ENCODE peak calls at places on chromosomes 12 and 14, in nine cellular contexts. One of them, this sample, is unnamed.

GRCh38 chr12:19700969-19701368 is 261.7 kb downstream of the AEBP2 start:
- DNase-seq in CD4-positive, CD25-positive, alpha-beta regulatory T cell: no peak
- DNase-seq in NCI-H748 treated with DMSO at 0.1 percent for 48 hours: no peak
- DNase-seq in GM12865: no peak
- DNase-seq in NCI-H187 treated with DMSO at 0.1 percent for 48 hours: no peak
- DNase-seq in AG09319: no peak
- DNase-seq in right cardiac atrium: no peak
- DNase-seq in IMR-90: no peak
- DNase-seq in mesenteric fat pad: no peak
- DNase-seq in this sample: no peak

GRCh38 chr12:28089363-28089762 is 100.9 kb upstream of the CCDC91 start:
- DNase-seq in CD4-positive, CD25-positive, alpha-beta regulatory T cell: no peak
- DNase-seq in NCI-H748 treated with DMSO at 0.1 percent for 48 hours: no peak
- DNase-seq in GM12865: no peak
- DNase-seq in NCI-H187 treated with DMSO at 0.1 percent for 48 hours: no peak
- DNase-seq in AG09319: no peak
- DNase-seq in right cardiac atrium: no peak
- DNase-seq in IMR-90: peak
- DNase-seq in mesenteric fat pad: no peak
- DNase-seq in this sample: no peak

GRCh38 chr14:74941676-74942097 is 13.7 kb downstream of the PGF start:
- DNase-seq in CD4-positive, CD25-positive, alpha-beta regulatory T cell: peak
- DNase-seq in NCI-H748 treated with DMSO at 0.1 percent for 48 hours: no peak
- DNase-seq in GM12865: peak
- DNase-seq in NCI-H187 treated with DMSO at 0.1 percent for 48 hours: no peak
- DNase-seq in AG09319: no peak
- DNase-seq in right cardiac atrium: peak
- DNase-seq in IMR-90: peak
- DNase-seq in mesenteric fat pad: no peak
- DNase-seq in this sample: no peak

GRCh38 chr14:79352026-79352425 is 859.3 kb downstream of the DIO2 start:
- DNase-seq in CD4-positive, CD25-positive, alpha-beta regulatory T cell: no peak
- DNase-seq in NCI-H748 treated with DMSO at 0.1 percent for 48 hours: no peak
- DNase-seq in GM12865: no peak
- DNase-seq in NCI-H187 treated with DMSO at 0.1 percent for 48 hours: no peak
- DNase-seq in AG09319: no peak
- DNase-seq in right cardiac atrium: no peak
- DNase-seq in IMR-90: peak
- DNase-seq in mesenteric fat pad: no peak
- DNase-seq in this sample: no peak

GRCh38 chr12:106722854-106723253 is 51.6 kb upstream of the RIC8B start:
- DNase-seq in CD4-positive, CD25-positive, alpha-beta regulatory T cell: no peak
- DNase-seq in NCI-H748 treated with DMSO at 0.1 percent for 48 hours: no peak
- DNase-seq in GM12865: no peak
- DNase-seq in NCI-H187 treated with DMSO at 0.1 percent for 48 hours: no peak
- DNase-seq in AG09319: no peak
- DNase-seq in right cardiac atrium: no peak
- DNase-seq in IMR-90: no peak
- DNase-seq in mesenteric fat pad: no peak
- DNase-seq in this sample: no peak

GRCh38 chr12:75977952-75978671 is 53.5 kb downstream of the PHLDA1 start:
- DNase-seq in CD4-positive, CD25-positive, alpha-beta regulatory T cell: peak
- DNase-seq in NCI-H748 treated with DMSO at 0.1 percent for 48 hours: no peak
- DNase-seq in GM12865: peak
- DNase-seq in NCI-H187 treated with DMSO at 0.1 percent for 48 hours: no peak
- DNase-seq in AG09319: peak
- DNase-seq in right cardiac atrium: peak
- DNase-seq in IMR-90: peak
- DNase-seq in mesenteric fat pad: no peak
- DNase-seq in this sample: peak

GRCh38 chr14:21227981-21228380 is 41.3 kb downstream of the HNRNPC start:
- DNase-seq in CD4-positive, CD25-positive, alpha-beta regulatory T cell: no peak
- DNase-seq in NCI-H748 treated with DMSO at 0.1 percent for 48 hours: no peak
- DNase-seq in GM12865: no peak
- DNase-seq in NCI-H187 treated with DMSO at 0.1 percent for 48 hours: no peak
- DNase-seq in AG09319: no peak
- DNase-seq in right cardiac atrium: no peak
- DNase-seq in IMR-90: no peak
- DNase-seq in mesenteric fat pad: no peak
- DNase-seq in this sample: no peak

GRCh38 chr12:21439347-21439746 is 1.9 kb downstream of the PYROXD1 start:
- DNase-seq in CD4-positive, CD25-positive, alpha-beta regulatory T cell: no peak
- DNase-seq in NCI-H748 treated with DMSO at 0.1 percent for 48 hours: no peak
- DNase-seq in GM12865: no peak
- DNase-seq in NCI-H187 treated with DMSO at 0.1 percent for 48 hours: no peak
- DNase-seq in AG09319: no peak
- DNase-seq in right cardiac atrium: no peak
- DNase-seq in IMR-90: no peak
- DNase-seq in mesenteric fat pad: no peak
- DNase-seq in this sample: no peak

GRCh38 chr14:105271224-105271890 is 23.0 kb downstream of the BTBD6 start:
- DNase-seq in CD4-positive, CD25-positive, alpha-beta regulatory T cell: no peak
- DNase-seq in NCI-H748 treated with DMSO at 0.1 percent for 48 hours: no peak
- DNase-seq in GM12865: no peak
- DNase-seq in NCI-H187 treated with DMSO at 0.1 percent for 48 hours: no peak
- DNase-seq in AG09319: no peak
- DNase-seq in right cardiac atrium: no peak
- DNase-seq in IMR-90: no peak
- DNase-seq in mesenteric fat pad: no peak
- DNase-seq in this sample: no peak

GRCh38 chr12:62785941-62786559 is 148.9 kb downstream of the PPM1H start:
- DNase-seq in CD4-positive, CD25-positive, alpha-beta regulatory T cell: no peak
- DNase-seq in NCI-H748 treated with DMSO at 0.1 percent for 48 hours: no peak
- DNase-seq in GM12865: peak
- DNase-seq in NCI-H187 treated with DMSO at 0.1 percent for 48 hours: no peak
- DNase-seq in AG09319: no peak
- DNase-seq in right cardiac atrium: peak
- DNase-seq in IMR-90: peak
- DNase-seq in mesenteric fat pad: no peak
- DNase-seq in this sample: no peak

GRCh38 chr12:115233891-115234543 is 550.0 kb upstream of the TBX3 start:
- DNase-seq in CD4-positive, CD25-positive, alpha-beta regulatory T cell: no peak
- DNase-seq in NCI-H748 treated with DMSO at 0.1 percent for 48 hours: no peak
- DNase-seq in GM12865: no peak
- DNase-seq in NCI-H187 treated with DMSO at 0.1 percent for 48 hours: no peak
- DNase-seq in AG09319: no peak
- DNase-seq in right cardiac atrium: no peak
- DNase-seq in IMR-90: no peak
- DNase-seq in mesenteric fat pad: no peak
- DNase-seq in this sample: no peak

GRCh38 chr12:94704452-94704871 is 54.1 kb upstream of the TMCC3 start:
- DNase-seq in CD4-positive, CD25-positive, alpha-beta regulatory T cell: no peak
- DNase-seq in NCI-H748 treated with DMSO at 0.1 percent for 48 hours: no peak
- DNase-seq in GM12865: no peak
- DNase-seq in NCI-H187 treated with DMSO at 0.1 percent for 48 hours: no peak
- DNase-seq in AG09319: peak
- DNase-seq in right cardiac atrium: no peak
- DNase-seq in IMR-90: peak
- DNase-seq in mesenteric fat pad: no peak
- DNase-seq in this sample: no peak

GRCh38 chr12:94098466-94098865 is 49.9 kb upstream of the PLXNC1 start:
- DNase-seq in CD4-positive, CD25-positive, alpha-beta regulatory T cell: no peak
- DNase-seq in NCI-H748 treated with DMSO at 0.1 percent for 48 hours: no peak
- DNase-seq in GM12865: no peak
- DNase-seq in NCI-H187 treated with DMSO at 0.1 percent for 48 hours: no peak
- DNase-seq in AG09319: no peak
- DNase-seq in right cardiac atrium: no peak
- DNase-seq in IMR-90: peak
- DNase-seq in mesenteric fat pad: no peak
- DNase-seq in this sample: no peak

GRCh38 chr12:108594-108993 is 42.0 kb downstream of the IQSEC3 start:
- DNase-seq in CD4-positive, CD25-positive, alpha-beta regulatory T cell: no peak
- DNase-seq in NCI-H748 treated with DMSO at 0.1 percent for 48 hours: no peak
- DNase-seq in GM12865: no peak
- DNase-seq in NCI-H187 treated with DMSO at 0.1 percent for 48 hours: no peak
- DNase-seq in AG09319: no peak
- DNase-seq in right cardiac atrium: peak
- DNase-seq in IMR-90: no peak
- DNase-seq in mesenteric fat pad: no peak
- DNase-seq in this sample: no peak

GRCh38 chr12:122282066-122282465 is 15.8 kb upstream of the VPS33A start:
- DNase-seq in CD4-positive, CD25-positive, alpha-beta regulatory T cell: no peak
- DNase-seq in NCI-H748 treated with DMSO at 0.1 percent for 48 hours: no peak
- DNase-seq in GM12865: no peak
- DNase-seq in NCI-H187 treated with DMSO at 0.1 percent for 48 hours: no peak
- DNase-seq in AG09319: peak
- DNase-seq in right cardiac atrium: no peak
- DNase-seq in IMR-90: peak
- DNase-seq in mesenteric fat pad: no peak
- DNase-seq in this sample: no peak

GRCh38 chr14:78933948-78934524 is 763.9 kb downstream of the NRXN3 start:
- DNase-seq in CD4-positive, CD25-positive, alpha-beta regulatory T cell: no peak
- DNase-seq in NCI-H748 treated with DMSO at 0.1 percent for 48 hours: peak
- DNase-seq in GM12865: peak
- DNase-seq in NCI-H187 treated with DMSO at 0.1 percent for 48 hours: no peak
- DNase-seq in AG09319: peak
- DNase-seq in right cardiac atrium: no peak
- DNase-seq in IMR-90: peak
- DNase-seq in mesenteric fat pad: no peak
- DNase-seq in this sample: no peak

GRCh38 chr12:17918013-17918412 is 172.0 kb downstream of the RERGL start:
- DNase-seq in CD4-positive, CD25-positive, alpha-beta regulatory T cell: no peak
- DNase-seq in NCI-H748 treated with DMSO at 0.1 percent for 48 hours: no peak
- DNase-seq in GM12865: no peak
- DNase-seq in NCI-H187 treated with DMSO at 0.1 percent for 48 hours: no peak
- DNase-seq in AG09319: no peak
- DNase-seq in right cardiac atrium: no peak
- DNase-seq in IMR-90: no peak
- DNase-seq in mesenteric fat pad: no peak
- DNase-seq in this sample: no peak

GRCh38 chr14:70052990-70053389 is 135.8 kb downstream of the SLC8A3 start:
- DNase-seq in CD4-positive, CD25-positive, alpha-beta regulatory T cell: no peak
- DNase-seq in NCI-H748 treated with DMSO at 0.1 percent for 48 hours: no peak
- DNase-seq in GM12865: peak
- DNase-seq in NCI-H187 treated with DMSO at 0.1 percent for 48 hours: no peak
- DNase-seq in AG09319: no peak
- DNase-seq in right cardiac atrium: no peak
- DNase-seq in IMR-90: peak
- DNase-seq in mesenteric fat pad: no peak
- DNase-seq in this sample: no peak

GRCh38 chr12:48602192-48602989 is 32.5 kb upstream of the LALBA start:
- DNase-seq in CD4-positive, CD25-positive, alpha-beta regulatory T cell: no peak
- DNase-seq in NCI-H748 treated with DMSO at 0.1 percent for 48 hours: peak
- DNase-seq in GM12865: no peak
- DNase-seq in NCI-H187 treated with DMSO at 0.1 percent for 48 hours: no peak
- DNase-seq in AG09319: no peak
- DNase-seq in right cardiac atrium: no peak
- DNase-seq in IMR-90: no peak
- DNase-seq in mesenteric fat pad: no peak
- DNase-seq in this sample: no peak

GRCh38 chr14:68491793-68492192 is 301.1 kb downstream of the ZFP36L1 start:
- DNase-seq in CD4-positive, CD25-positive, alpha-beta regulatory T cell: no peak
- DNase-seq in NCI-H748 treated with DMSO at 0.1 percent for 48 hours: no peak
- DNase-seq in GM12865: peak
- DNase-seq in NCI-H187 treated with DMSO at 0.1 percent for 48 hours: no peak
- DNase-seq in AG09319: no peak
- DNase-seq in right cardiac atrium: no peak
- DNase-seq in IMR-90: no peak
- DNase-seq in mesenteric fat pad: no peak
- DNase-seq in this sample: no peak

GRCh38 chr12:124774462-124775167 is 89.0 kb downstream of the SCARB1 start:
- DNase-seq in CD4-positive, CD25-positive, alpha-beta regulatory T cell: peak
- DNase-seq in NCI-H748 treated with DMSO at 0.1 percent for 48 hours: no peak
- DNase-seq in GM12865: peak
- DNase-seq in NCI-H187 treated with DMSO at 0.1 percent for 48 hours: no peak
- DNase-seq in AG09319: no peak
- DNase-seq in right cardiac atrium: peak
- DNase-seq in IMR-90: peak
- DNase-seq in mesenteric fat pad: no peak
- DNase-seq in this sample: peak

GRCh38 chr14:100712490-100712889 is 14.2 kb upstream of the DLK1 start:
- DNase-seq in CD4-positive, CD25-positive, alpha-beta regulatory T cell: no peak
- DNase-seq in NCI-H748 treated with DMSO at 0.1 percent for 48 hours: no peak
- DNase-seq in GM12865: no peak
- DNase-seq in NCI-H187 treated with DMSO at 0.1 percent for 48 hours: no peak
- DNase-seq in AG09319: no peak
- DNase-seq in right cardiac atrium: no peak
- DNase-seq in IMR-90: no peak
- DNase-seq in mesenteric fat pad: no peak
- DNase-seq in this sample: peak

GRCh38 chr12:52323416-52324067 is 2.3 kb upstream of the KRT83 start:
- DNase-seq in CD4-positive, CD25-positive, alpha-beta regulatory T cell: no peak
- DNase-seq in NCI-H748 treated with DMSO at 0.1 percent for 48 hours: no peak
- DNase-seq in GM12865: no peak
- DNase-seq in NCI-H187 treated with DMSO at 0.1 percent for 48 hours: no peak
- DNase-seq in AG09319: no peak
- DNase-seq in right cardiac atrium: no peak
- DNase-seq in IMR-90: no peak
- DNase-seq in mesenteric fat pad: peak
- DNase-seq in this sample: no peak

This sample was measured in ovary.